ENCODE peak calls at places on chromosomes 1 and 21, in four cellular contexts. One of them, this sample, is unnamed.

GRCh38 chr1:91712981-91713841 is 172.7 kb downstream of the TGFBR3 start:
- DNase-seq in HEK293T: no peak
- DNase-seq in T-cell: peak
- DNase-seq in cerebellar cortex: no peak
- DNase-seq in this sample: no peak

GRCh38 chr1:34985063-34985770 is at the start of gene TMEM35B:
- DNase-seq in T-cell: peak
- DNase-seq in HEK293T: peak
- DNase-seq in cerebellar cortex: peak
- DNase-seq in this sample: peak

GRCh38 chr1:63155437-63155836 is 166.9 kb upstream of the FOXD3 start:
- DNase-seq in cerebellar cortex: no peak
- DNase-seq in HEK293T: no peak
- DNase-seq in T-cell: no peak
- DNase-seq in this sample: no peak

GRCh38 chr1:25797939-25798338 is 2.1 kb upstream of the SELENON start:
- DNase-seq in cerebellar cortex: peak
- DNase-seq in T-cell: no peak
- DNase-seq in HEK293T: peak
- DNase-seq in this sample: peak

GRCh38 chr1:185162491-185162890 is 5.5 kb downstream of the SWT1 start:
- DNase-seq in HEK293T: no peak
- DNase-seq in cerebellar cortex: no peak
- DNase-seq in T-cell: no peak
- DNase-seq in this sample: no peak

GRCh38 chr21:34192646-34193285 is 119.4 kb downstream of the MRPS6 start:
- DNase-seq in cerebellar cortex: no peak
- DNase-seq in HEK293T: no peak
- DNase-seq in T-cell: no peak
- DNase-seq in this sample: no peak

GRCh38 chr1:187626056-187626455 is 797.3 kb downstream of the PLA2G4A start:
- DNase-seq in cerebellar cortex: no peak
- DNase-seq in T-cell: no peak
- DNase-seq in HEK293T: no peak
- DNase-seq in this sample: no peak

GRCh38 chr1:201717286-201717685 is 111.7 kb upstream of the IPO9 start:
- DNase-seq in HEK293T: no peak
- DNase-seq in cerebellar cortex: no peak
- DNase-seq in T-cell: no peak
- DNase-seq in this sample: no peak

GRCh38 chr1:31811605-31812004 is 4.2 kb downstream of the SPOCD1 start:
- DNase-seq in HEK293T: no peak
- DNase-seq in T-cell: no peak
- DNase-seq in cerebellar cortex: peak
- DNase-seq in this sample: peak

GRCh38 chr1:6414443-6414844 is 5.3 kb downstream of the HES2 start:
- DNase-seq in cerebellar cortex: peak
- DNase-seq in HEK293T: peak
- DNase-seq in T-cell: no peak
- DNase-seq in this sample: peak

GRCh38 chr1:85200870-85201339 is at the start of gene SYDE2:
- DNase-seq in T-cell: peak
- DNase-seq in cerebellar cortex: peak
- DNase-seq in HEK293T: peak
- DNase-seq in this sample: peak

GRCh38 chr1:169528214-169529067 is 42.7 kb upstream of the SLC19A2 start:
- DNase-seq in T-cell: no peak
- DNase-seq in HEK293T: no peak
- DNase-seq in cerebellar cortex: no peak
- DNase-seq in this sample: no peak

GRCh38 chr1:172089768-172090510 is 248.6 kb downstream of the DNM3 start:
- DNase-seq in T-cell: peak
- DNase-seq in cerebellar cortex: peak
- DNase-seq in HEK293T: peak
- DNase-seq in this sample: peak

GRCh38 chr1:119613769-119614358 is 34.2 kb downstream of the ZNF697 start:
- DNase-seq in HEK293T: peak
- DNase-seq in T-cell: peak
- DNase-seq in cerebellar cortex: peak
- DNase-seq in this sample: peak

GRCh38 chr1:2429780-2430591 is 17.6 kb upstream of the PEX10 start:
- DNase-seq in cerebellar cortex: no peak
- DNase-seq in HEK293T: no peak
- DNase-seq in T-cell: no peak
- DNase-seq in this sample: peak

GRCh38 chr1:78570539-78570938 is 49.7 kb upstream of the IFI44L start:
- DNase-seq in T-cell: no peak
- DNase-seq in cerebellar cortex: no peak
- DNase-seq in HEK293T: no peak
- DNase-seq in this sample: no peak

GRCh38 chr1:160222521-160222920 is 17.3 kb downstream of the PEA15 start:
- DNase-seq in T-cell: no peak
- DNase-seq in HEK293T: no peak
- DNase-seq in cerebellar cortex: no peak
- DNase-seq in this sample: no peak

GRCh38 chr21:44088401-44088780 is 18.8 kb upstream of the PWP2 start:
- DNase-seq in T-cell: no peak
- DNase-seq in HEK293T: no peak
- DNase-seq in cerebellar cortex: no peak
- DNase-seq in this sample: no peak

GRCh38 chr1:242468749-242469148 is 55.7 kb downstream of the PLD5 start:
- DNase-seq in cerebellar cortex: no peak
- DNase-seq in T-cell: no peak
- DNase-seq in HEK293T: no peak
- DNase-seq in this sample: no peak

GRCh38 chr1:31712041-31712440 is 8.2 kb upstream of the COL16A1 start:
- DNase-seq in cerebellar cortex: no peak
- DNase-seq in HEK293T: no peak
- DNase-seq in T-cell: no peak
- DNase-seq in this sample: no peak

GRCh38 chr21:36532769-36533467 is 53.0 kb upstream of the CLDN14 start:
- DNase-seq in HEK293T: no peak
- DNase-seq in T-cell: no peak
- DNase-seq in cerebellar cortex: no peak
- DNase-seq in this sample: no peak

GRCh38 chr1:89760496-89760895 is 60.3 kb upstream of the LRRC8D start:
- DNase-seq in HEK293T: no peak
- DNase-seq in cerebellar cortex: no peak
- DNase-seq in T-cell: no peak
- DNase-seq in this sample: no peak

GRCh38 chr1:100483230-100483629 is 54.7 kb upstream of the GPR88 start:
- DNase-seq in cerebellar cortex: no peak
- DNase-seq in T-cell: no peak
- DNase-seq in HEK293T: no peak
- DNase-seq in this sample: no peak

GRCh38 chr1:226060976-226061792 is 1.3 kb upstream of the H3-3A start:
- DNase-seq in T-cell: no peak
- DNase-seq in HEK293T: no peak
- DNase-seq in cerebellar cortex: peak
- DNase-seq in this sample: no peak

GRCh38 chr1:2383576-2383975 is 7.8 kb downstream of the MORN1 start:
- DNase-seq in T-cell: no peak
- DNase-seq in HEK293T: no peak
- DNase-seq in cerebellar cortex: no peak
- DNase-seq in this sample: no peak

GRCh38 chr1:230503741-230504140 is 77.6 kb upstream of the PGBD5 start:
- DNase-seq in HEK293T: no peak
- DNase-seq in T-cell: no peak
- DNase-seq in cerebellar cortex: no peak
- DNase-seq in this sample: no peak

GRCh38 chr1:201539561-201540404 is 856 bp downstream of the NAV1 start:
- DNase-seq in HEK293T: no peak
- DNase-seq in T-cell: no peak
- DNase-seq in cerebellar cortex: no peak
- DNase-seq in this sample: peak

GRCh38 chr1:218030846-218031245 is 254.2 kb upstream of the RRP15 start:
- DNase-seq in cerebellar cortex: no peak
- DNase-seq in HEK293T: no peak
- DNase-seq in T-cell: no peak
- DNase-seq in this sample: no peak

GRCh38 chr1:77126309-77126708 is 92.9 kb downstream of the PIGK start:
- DNase-seq in cerebellar cortex: peak
- DNase-seq in HEK293T: peak
- DNase-seq in T-cell: no peak
- DNase-seq in this sample: peak

GRCh38 chr1:186014370-186015030 is 280.3 kb downstream of the HMCN1 start:
- DNase-seq in HEK293T: no peak
- DNase-seq in T-cell: no peak
- DNase-seq in cerebellar cortex: no peak
- DNase-seq in this sample: no peak

GRCh38 chr1:18703041-18703621 is 72.5 kb downstream of the PAX7 start:
- DNase-seq in HEK293T: no peak
- DNase-seq in T-cell: no peak
- DNase-seq in cerebellar cortex: no peak
- DNase-seq in this sample: peak

GRCh38 chr1:66564250-66564649 is 30.3 kb downstream of the SGIP1 start:
- DNase-seq in HEK293T: no peak
- DNase-seq in cerebellar cortex: no peak
- DNase-seq in T-cell: no peak
- DNase-seq in this sample: no peak

GRCh38 chr1:209416009-209416408 is 167.5 kb upstream of the CAMK1G start:
- DNase-seq in cerebellar cortex: no peak
- DNase-seq in HEK293T: no peak
- DNase-seq in T-cell: no peak
- DNase-seq in this sample: no peak

GRCh38 chr1:38301040-38301439 is 254.4 kb upstream of the POU3F1 start:
- DNase-seq in HEK293T: no peak
- DNase-seq in T-cell: no peak
- DNase-seq in cerebellar cortex: no peak
- DNase-seq in this sample: no peak

GRCh38 chr21:42112857-42113256 is 41.7 kb downstream of the UMODL1 start:
- DNase-seq in HEK293T: no peak
- DNase-seq in T-cell: no peak
- DNase-seq in cerebellar cortex: peak
- DNase-seq in this sample: no peak

GRCh38 chr1:225410036-225410435 is 17.8 kb downstream of the LBR start:
- DNase-seq in T-cell: no peak
- DNase-seq in cerebellar cortex: no peak
- DNase-seq in HEK293T: no peak
- DNase-seq in this sample: no peak

GRCh38 chr1:97308131-97308530 is 586.5 kb downstream of the PTBP2 start:
- DNase-seq in cerebellar cortex: no peak
- DNase-seq in T-cell: no peak
- DNase-seq in HEK293T: no peak
- DNase-seq in this sample: no peak

This sample was measured in WTC11.